ENCODE peak calls at places on chromosomes 16 and 17, in seven cellular contexts. Z is epithelial cell of esophagus; X is heart left ventricle; A is H1; O is cardiac fibroblast; J is CD4-positive, alpha-beta T cell; N is foreskin fibroblast. H is an unnamed sample.

GRCh38 chr16:57637424-57637823 is 9.0 kb downstream of the ADGRG1 start:
- DNase-seq in Z (no peak), X (peak; percentile 81), A (no peak), O (no peak), J (no peak), N (no peak), H (no peak)

GRCh38 chr16:83768976-83769375 is 38.8 kb upstream of the HSBP1 start:
- DNase-seq in Z (no peak), X (no peak), A (no peak), O (no peak), J (no peak), N (no peak), H (no peak)

GRCh38 chr16:30010817-30011504 is at the start of gene DOC2A:
- DNase-seq in Z (no peak), X (peak; percentile 18), A (peak; percentile 81), O (no peak), J (peak; percentile 40), N (no peak), H (no peak)

GRCh38 chr16:68385371-68385770 is 62.9 kb downstream of the SMPD3 start:
- DNase-seq in Z (no peak), X (no peak), A (no peak), O (no peak), J (no peak), N (no peak), H (no peak)

GRCh38 chr17:21034350-21035235 is 8.2 kb downstream of the USP22 start:
- DNase-seq in Z (no peak), X (no peak), A (no peak), O (peak; percentile 46), J (no peak), N (no peak), H (no peak)

GRCh38 chr16:30816769-30817168 is 29.8 kb upstream of the ZNF629 start:
- DNase-seq in Z (no peak), X (no peak), A (no peak), O (no peak), J (no peak), N (no peak), H (no peak)

GRCh38 chr17:17693253-17693954 is 12.1 kb downstream of the RAI1 start:
- DNase-seq in Z (peak; percentile 79), X (peak; percentile 79), A (no peak), O (no peak), J (no peak), N (no peak), H (peak; percentile 53)

GRCh38 chr17:603405-604193 is 111.0 kb downstream of the VPS53 start:
- DNase-seq in Z (no peak), X (no peak), A (no peak), O (no peak), J (no peak), N (no peak), H (no peak)

GRCh38 chr17:54903375-54903774 is 2.7 kb downstream of the TOM1L1 start:
- DNase-seq in Z (no peak), X (peak; percentile 48), A (no peak), O (no peak), J (no peak), N (no peak), H (no peak)

GRCh38 chr16:24652209-24652712 is 77.2 kb upstream of the TNRC6A start:
- DNase-seq in Z (no peak), X (no peak), A (no peak), O (no peak), J (no peak), N (no peak), H (no peak)

GRCh38 chr16:85313541-85314208 is 201.4 kb upstream of the CIBAR2 start:
- DNase-seq in Z (peak; percentile 59), X (no peak), A (no peak), O (no peak), J (no peak), N (no peak), H (peak; percentile 24)

GRCh38 chr16:88697116-88697830 is 8.9 kb downstream of the RNF166 start:
- DNase-seq in Z (no peak), X (no peak), A (no peak), O (no peak), J (no peak), N (no peak), H (no peak)
- TF ChIP-seq CTCF in Z (no peak), X (no peak), A (no peak), O (no peak), J (no peak), N (no peak), H (no peak)

GRCh38 chr17:78956254-78956653 is 23.5 kb downstream of the LGALS3BP start:
- DNase-seq in Z (no peak), X (no peak), A (no peak), O (no peak), J (no peak), N (no peak), H (no peak)

GRCh38 chr17:78959803-78960202 is 19.9 kb downstream of the LGALS3BP start:
- DNase-seq in Z (no peak), X (no peak), A (no peak), O (no peak), J (no peak), N (no peak), H (no peak)

GRCh38 chr17:78958556-78959191 is 21.0 kb downstream of the LGALS3BP start:
- DNase-seq in Z (no peak), X (no peak), A (no peak), O (no peak), J (no peak), N (no peak), H (no peak)

GRCh38 chr17:78954684-78955083 is 25.0 kb downstream of the LGALS3BP start:
- DNase-seq in Z (no peak), X (no peak), A (no peak), O (no peak), J (no peak), N (no peak), H (no peak)

DNA sequence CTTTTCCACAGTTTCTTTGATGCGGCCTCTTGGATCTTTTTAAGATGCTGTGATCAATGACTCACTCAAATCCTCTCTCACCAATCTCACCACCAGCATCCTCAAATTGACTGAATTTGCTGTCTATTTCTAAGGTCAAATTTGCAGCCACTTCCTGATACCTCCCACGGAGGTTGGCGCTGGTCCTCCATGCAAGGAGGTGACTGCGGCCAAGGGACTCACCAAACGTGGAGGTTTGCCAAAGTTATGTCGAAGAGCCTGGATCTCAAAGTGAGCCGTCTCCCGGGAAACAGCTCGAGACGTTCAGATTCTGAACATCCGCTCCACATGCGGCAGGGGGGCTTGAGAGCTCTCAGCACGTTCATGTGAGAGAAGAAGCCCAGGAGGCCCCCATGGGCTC is 22.6 kb downstream of the LGALS3BP start:
- DNase-seq in Z (no peak), X (no peak), A (no peak), O (peak; percentile 57), J (no peak), N (no peak), H (no peak)
- TF ChIP-seq CTCF in Z (no peak), X (no peak), A (no peak), O (no peak), J (no peak), N (no peak), H (no peak)

DNA sequence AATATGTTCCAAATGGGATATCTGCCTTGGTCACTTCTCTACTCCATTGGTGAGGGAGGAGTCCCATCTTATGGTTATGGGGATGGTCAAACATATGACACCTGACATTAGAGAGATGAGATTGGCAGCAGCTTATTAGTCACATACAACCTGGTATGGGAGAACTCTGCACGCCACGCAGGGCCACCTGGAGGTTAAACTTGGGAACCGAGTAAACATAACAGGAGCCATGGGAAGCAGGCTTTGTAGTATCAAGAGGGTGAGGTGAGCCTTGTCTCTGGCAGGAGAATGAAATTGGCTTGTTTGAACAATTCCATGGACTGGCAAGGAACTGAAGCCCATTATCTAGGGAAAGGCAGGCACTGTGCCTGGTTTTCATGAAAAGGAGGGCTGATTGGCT is 238.7 kb upstream of the ELAC2 start:
- DNase-seq in Z (no peak), X (no peak), A (no peak), O (no peak), J (no peak), N (no peak), H (peak; percentile 8)
- TF ChIP-seq CTCF in Z (no peak), X (no peak), A (no peak), O (no peak), J (no peak), N (no peak), H (no peak)

DNA sequence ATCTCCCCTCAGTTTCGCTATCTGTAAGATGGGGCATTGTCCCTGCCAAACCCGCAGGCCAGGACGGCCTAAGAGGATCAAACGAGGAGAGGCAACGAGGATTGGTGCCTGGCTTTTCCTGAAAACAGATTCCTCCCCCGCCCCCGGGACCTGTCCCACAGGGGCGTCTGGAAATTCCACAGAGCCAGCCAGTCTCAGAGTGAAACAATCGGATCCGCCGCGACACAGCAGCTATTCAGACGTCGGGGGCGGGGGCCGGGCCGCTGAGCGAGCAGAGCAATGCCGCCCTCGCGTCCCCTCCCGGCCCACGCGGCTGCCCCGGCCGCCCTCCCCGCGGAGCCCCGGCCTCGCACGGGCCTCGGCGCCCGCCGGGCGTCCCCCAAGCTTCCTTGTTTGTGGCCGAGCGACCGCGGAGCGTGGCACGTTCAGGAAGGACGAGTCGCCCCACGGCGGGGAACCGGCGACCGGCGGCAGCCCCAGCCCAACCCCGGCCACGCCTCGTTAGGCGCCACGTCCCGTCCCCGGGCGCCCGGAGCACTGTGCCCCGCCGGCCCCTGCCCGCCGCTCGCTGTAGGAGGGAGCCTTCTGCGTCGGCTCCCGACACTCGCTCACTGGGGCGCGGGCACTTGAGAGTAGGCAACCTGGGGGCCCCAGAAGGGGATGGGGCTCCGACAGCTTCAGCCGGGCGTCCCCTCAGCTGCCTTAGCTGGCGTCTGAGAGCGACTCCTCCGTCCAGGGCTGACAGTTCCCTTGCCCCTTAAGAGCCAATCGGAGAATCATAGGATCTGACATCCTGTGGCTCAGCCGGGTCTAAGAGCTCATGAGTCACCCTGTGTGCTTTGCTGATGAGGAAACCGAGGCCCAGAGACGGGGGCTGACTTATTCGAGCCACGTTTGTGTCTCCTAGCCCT is 29.7 kb upstream of the PHOSPHO1 start:
- DNase-seq in Z (peak; percentile 83), X (peak; percentile 90), A (peak; percentile 70), O (peak; percentile 92), J (peak; percentile 42), N (peak; percentile 87), H (peak; percentile 82)
- TF ChIP-seq CTCF in Z (no peak), X (no peak), A (no peak), O (no peak), J (no peak), N (no peak), H (no peak)

GRCh38 chr17:4560837-4561241 is 462 bp upstream of the GGT6 start:
- DNase-seq in Z (no peak), X (no peak), A (no peak), O (peak; percentile 32), J (no peak), N (no peak), H (no peak)
- TF ChIP-seq CTCF in Z (peak; percentile 13), X (no peak), A (peak; percentile 47), O (no peak), J (no peak), N (no peak), H (no peak)

H was measured in MCF 10A.